ENCODE peak calls at places on chromosomes 2 and 18, in four cellular contexts. M is fibroblast of mammary gland; V is mucosa of descending colon; H is CD8-positive, alpha-beta T cell. L is an unnamed sample.
A peak's percentile ranks its signal among the peaks of the same experiment; 100 is the strongest.

GRCh38 chr18:73645175-73645715 is 502.4 kb downstream of the FBXO15 start:
- DNase-seq in M (peak; percentile 47), V (no peak), H (no peak), L (peak; percentile 32)

GRCh38 chr2:217362290-217362689 is 502.4 kb upstream of the TNP1 start:
- DNase-seq in M (no peak), V (no peak), H (no peak), L (no peak)

GRCh38 chr2:158967114-158967730 is 1.2 kb upstream of the TANC1 start:
- DNase-seq in M (no peak), V (peak; percentile 41), H (no peak), L (peak; percentile 39)

GRCh38 chr2:28445448-28446258 is 50.2 kb upstream of the PLB1 start:
- DNase-seq in M (peak; percentile 98), V (no peak), H (no peak), L (peak; percentile 91)

GRCh38 chr2:37782155-37782673 is 110.8 kb upstream of the CDC42EP3 start:
- DNase-seq in M (no peak), V (no peak), H (no peak), L (no peak)

GRCh38 chr2:100718065-100718570 is 101.8 kb upstream of the NPAS2 start:
- DNase-seq in M (no peak), V (no peak), H (no peak), L (no peak)

GRCh38 chr2:101387151-101387807 is at the start of gene CREG2:
- DNase-seq in M (peak; percentile 42), V (peak; percentile 60), H (peak; percentile 30), L (peak; percentile 51)

GRCh38 chr2:6310910-6311215 is 554.8 kb downstream of the CMPK2 start:
- DNase-seq in M (no peak), V (no peak), H (no peak), L (no peak)

GRCh38 chr2:125710561-125710960 is 945.4 kb upstream of the GYPC start:
- DNase-seq in M (no peak), V (no peak), H (no peak), L (no peak)

GRCh38 chr2:84885111-84885510 is 4.2 kb upstream of the TRABD2A start:
- DNase-seq in M (no peak), V (no peak), H (no peak), L (no peak)

GRCh38 chr2:237549216-237550056 is 16.9 kb upstream of the PRLH start:
- DNase-seq in M (no peak), V (no peak), H (no peak), L (no peak)

GRCh38 chr2:86700705-86701104 is 19.4 kb upstream of the RMND5A start:
- DNase-seq in M (peak; percentile 3), V (no peak), H (no peak), L (no peak)

GRCh38 chr2:37415128-37415817 is 70.8 kb downstream of the QPCT start:
- DNase-seq in M (peak; percentile 45), V (no peak), H (no peak), L (peak; percentile 54)

GRCh38 chr2:23457990-23458689 is 73.2 kb downstream of the KLHL29 start:
- DNase-seq in M (no peak), V (no peak), H (no peak), L (no peak)

GRCh38 chr2:23459032-23459431 is 74.1 kb downstream of the KLHL29 start:
- DNase-seq in M (no peak), V (no peak), H (no peak), L (no peak)

GRCh38 chr2:23460983-23461382 is 76.0 kb downstream of the KLHL29 start:
- DNase-seq in M (no peak), V (no peak), H (no peak), L (no peak)

GRCh38 chr2:23456881-23457760 is 72.1 kb downstream of the KLHL29 start:
- DNase-seq in M (peak; percentile 70), V (no peak), H (no peak), L (no peak)

GRCh38 chr2:23460228-23460627 is 75.2 kb downstream of the KLHL29 start:
- DNase-seq in M (peak; percentile 58), V (no peak), H (no peak), L (peak; percentile 39)
- TF ChIP-seq CTCF in M (peak; percentile 83), V (no peak), H (no peak), L (peak; percentile 76)

GRCh38 chr2:196718394-196718793 is 78.9 kb downstream of the CCDC150 start:
- DNase-seq in M (peak; percentile 42), V (no peak), H (no peak), L (peak; percentile 4)

GRCh38 chr2:196719565-196719872 is 80.0 kb downstream of the GTF3C3 start:
- DNase-seq in M (no peak), V (no peak), H (no peak), L (no peak)

DNA sequence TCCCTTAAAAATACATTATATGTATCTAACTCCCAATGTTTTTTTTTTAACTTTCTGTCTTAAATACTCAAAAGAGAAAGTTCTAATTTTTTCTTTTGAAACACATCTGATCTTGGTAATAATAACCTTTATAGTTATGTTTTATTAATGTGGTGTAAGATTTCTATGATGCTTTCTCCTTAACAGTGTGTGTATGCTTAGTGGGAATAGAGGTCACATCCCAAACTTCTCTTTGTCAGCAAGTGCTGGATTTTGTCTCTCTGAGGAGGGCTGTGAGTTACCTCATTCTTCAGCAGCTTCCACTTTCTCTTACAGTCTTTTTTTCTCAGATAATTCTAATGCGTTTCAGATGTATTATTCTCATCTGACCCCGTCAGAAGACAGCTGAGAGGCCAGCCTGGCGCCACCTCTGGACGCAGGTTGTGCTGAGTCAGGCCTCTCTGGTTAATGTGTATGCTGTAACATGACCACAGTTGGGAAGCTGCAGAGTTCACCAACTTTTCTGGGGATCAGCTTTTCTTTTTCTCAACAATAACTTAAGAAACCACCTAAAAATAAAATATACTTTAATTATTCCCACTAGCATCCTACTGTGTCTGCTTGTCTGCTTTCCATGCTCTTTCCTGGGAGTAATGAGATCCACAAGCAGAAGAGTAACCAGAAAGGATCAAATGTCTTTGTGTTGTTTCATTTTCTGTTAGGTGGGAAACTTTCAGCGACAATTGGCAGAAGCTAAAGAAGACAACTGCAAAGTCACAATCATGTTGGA is 79.5 kb downstream of the CCDC150 start:
- DNase-seq in M (peak; percentile 92), V (no peak), H (no peak), L (peak; percentile 85)
- H3K4me3 ChIP-seq in M (no peak overlapping the region), V (no peak overlapping the region), H (no peak overlapping the region), L (no peak overlapping the region)

GRCh38 chr18:32714571-32715148 is 58.2 kb downstream of the KLHL14 start:
- DNase-seq in M (peak; percentile 69), V (no peak), H (no peak), L (peak; percentile 78)
- TF ChIP-seq CTCF in M (peak; percentile 89), V (no peak), H (peak; percentile 50), L (peak; percentile 89)

GRCh38 chr2:46187112-46187618 is 110.0 kb upstream of the EPAS1 start:
- DNase-seq in M (peak; percentile 85), V (peak; percentile 60), H (no peak), L (peak; percentile 51)
- H3K4me3 ChIP-seq in M (peak overlapping the region; percentile 12), V (no peak overlapping the region), H (no peak overlapping the region), L (no peak overlapping the region)